ENCODE peak calls at places on chromosome 7, in eight cellular contexts. P is psoas muscle, X is colonic mucosa, Q is lower lobe of right lung, Y is PC-9, V is left lung, D is HCT116, E is mammary epithelial cell. F is an unnamed sample. For H3K4me1, the result is how much of the 10 kb centered on the place peaks cover.

GRCh38 chr7:100983451-100984187 is 14.3 kb downstream of the MUC12 start:
- DNase-seq in P (no peak), X (peak), Q (peak), Y (no peak), V (no peak), D (peak), E (peak), F (no peak)

GRCh38 chr7:48875300-48875916 is 48.9 kb upstream of the CDC14C start:
- DNase-seq in P (peak), X (peak), Q (peak), Y (peak), V (peak), D (no peak), E (peak), F (no peak)

GRCh38 chr7:116216956-116217570 is 6.7 kb downstream of the TES start:
- DNase-seq in P (no peak), X (no peak), Q (no peak), Y (no peak), V (no peak), D (no peak), E (no peak), F (no peak)

GRCh38 chr7:118918556-118918955 is 694.1 kb downstream of the ANKRD7 start:
- DNase-seq in P (no peak), X (no peak), Q (no peak), Y (no peak), V (no peak), D (peak), E (peak), F (no peak)

GRCh38 chr7:67484244-67484751 is 487.7 kb downstream of the TYW1 start:
- DNase-seq in P (peak), X (peak), Q (no peak), Y (peak), V (no peak), D (peak), E (peak), F (no peak)

GRCh38 chr7:102451371-102452054 is 13.2 kb downstream of the ALKBH4 start:
- DNase-seq in P (no peak), X (no peak), Q (no peak), Y (no peak), V (no peak), D (no peak), E (peak), F (no peak)

GRCh38 chr7:38318803-38319416 is 45.5 kb upstream of the TARP start:
- DNase-seq in P (no peak), X (no peak), Q (no peak), Y (peak), V (no peak), D (peak), E (peak), F (no peak)

GRCh38 chr7:4661871-4662270 is 20.2 kb upstream of the FOXK1 start:
- DNase-seq in P (no peak), X (no peak), Q (no peak), Y (no peak), V (no peak), D (no peak), E (no peak), F (no peak)

GRCh38 chr7:30396379-30396778 is 82.2 kb downstream of the NOD1 start:
- DNase-seq in P (no peak), X (no peak), Q (no peak), Y (no peak), V (no peak), D (no peak), E (no peak), F (no peak)

GRCh38 chr7:150755473-150756099 is 18.4 kb downstream of the GIMAP5 start:
- DNase-seq in P (no peak), X (no peak), Q (no peak), Y (no peak), V (no peak), D (no peak), E (peak), F (no peak)

GRCh38 chr7:127251458-127252379 is 1.0 kb downstream of the GRM8 start:
- DNase-seq in P (peak), X (peak), Q (no peak), Y (no peak), V (peak), D (no peak), E (peak), F (no peak)

GRCh38 chr7:73811760-73812168 is 19.0 kb upstream of the CLDN4 start:
- DNase-seq in P (peak), X (peak), Q (peak), Y (peak), V (peak), D (no peak), E (peak), F (peak)

GRCh38 chr7:16431646-16432424 is 10.5 kb upstream of the CRPPA start:
- DNase-seq in P (no peak), X (peak), Q (no peak), Y (no peak), V (no peak), D (peak), E (peak), F (no peak)

GRCh38 chr7:116674508-116675173 is 2.6 kb downstream of the MET start:
- DNase-seq in P (no peak), X (no peak), Q (no peak), Y (peak), V (no peak), D (no peak), E (peak), F (no peak)

GRCh38 chr7:2754912-2755311 is 66.9 kb downstream of the AMZ1 start:
- DNase-seq in P (no peak), X (no peak), Q (no peak), Y (no peak), V (peak), D (no peak), E (no peak), F (no peak)

GRCh38 chr7:118306771-118307170 is 82.3 kb downstream of the ANKRD7 start:
- DNase-seq in P (no peak), X (no peak), Q (no peak), Y (no peak), V (no peak), D (no peak), E (no peak), F (no peak)

GRCh38 chr7:143934526-143935340 is at the start of gene OR2F2:
- DNase-seq in P (no peak), X (no peak), Q (no peak), Y (no peak), V (no peak), D (no peak), E (no peak), F (no peak)

GRCh38 chr7:94510582-94511456 is 1.2 kb downstream of the CASD1 start:
- DNase-seq in P (peak), X (peak), Q (peak), Y (peak), V (no peak), D (no peak), E (peak), F (no peak)

GRCh38 chr7:131844380-131844779 is 288.0 kb upstream of the PODXL start:
- DNase-seq in P (no peak), X (no peak), Q (no peak), Y (no peak), V (no peak), D (no peak), E (no peak), F (no peak)

GRCh38 chr7:132191418-132191817 is 384.9 kb downstream of the PLXNA4 start:
- DNase-seq in P (no peak), X (no peak), Q (no peak), Y (no peak), V (no peak), D (no peak), E (no peak), F (no peak)

GRCh38 chr7:44959433-44959951 is 19.3 kb downstream of the MYO1G start:
- DNase-seq in P (no peak), X (no peak), Q (no peak), Y (peak), V (no peak), D (no peak), E (peak), F (peak)

GRCh38 chr7:28346972-28347371 is 65.3 kb upstream of the CREB5 start:
- DNase-seq in P (no peak), X (no peak), Q (no peak), Y (no peak), V (no peak), D (no peak), E (no peak), F (no peak)

GRCh38 chr7:34570300-34570699 is 87.7 kb upstream of the NPSR1 start:
- DNase-seq in P (no peak), X (no peak), Q (no peak), Y (no peak), V (no peak), D (no peak), E (no peak), F (no peak)

DNA sequence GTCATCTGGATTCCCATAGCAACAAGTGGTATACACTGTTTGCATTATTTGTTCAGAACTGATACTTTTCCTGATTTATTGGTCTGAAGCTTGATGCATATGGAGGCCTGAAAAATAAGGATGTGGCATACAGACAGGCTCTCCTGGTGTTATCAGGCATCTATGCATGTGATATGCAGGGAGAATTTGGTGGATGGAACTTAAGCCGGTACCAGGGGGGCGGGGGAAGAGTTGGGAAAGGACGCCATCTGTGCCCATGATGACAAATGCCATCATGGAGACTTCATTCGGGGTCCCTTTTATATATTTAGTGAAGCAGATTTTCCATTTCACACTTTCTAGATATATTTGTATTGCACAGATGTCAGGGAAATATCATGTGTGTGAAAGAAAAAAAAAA is 5.4 kb downstream of the HECW1 start:
- DNase-seq in P (no peak), X (no peak), Q (no peak), Y (no peak), V (no peak), D (no peak), E (no peak), F (no peak)
- H3K4me3 ChIP-seq in P (no peak), X (no peak), Q (no peak), Y (no peak), V (no peak), D (no peak), E (no peak), F (no peak)

DNA sequence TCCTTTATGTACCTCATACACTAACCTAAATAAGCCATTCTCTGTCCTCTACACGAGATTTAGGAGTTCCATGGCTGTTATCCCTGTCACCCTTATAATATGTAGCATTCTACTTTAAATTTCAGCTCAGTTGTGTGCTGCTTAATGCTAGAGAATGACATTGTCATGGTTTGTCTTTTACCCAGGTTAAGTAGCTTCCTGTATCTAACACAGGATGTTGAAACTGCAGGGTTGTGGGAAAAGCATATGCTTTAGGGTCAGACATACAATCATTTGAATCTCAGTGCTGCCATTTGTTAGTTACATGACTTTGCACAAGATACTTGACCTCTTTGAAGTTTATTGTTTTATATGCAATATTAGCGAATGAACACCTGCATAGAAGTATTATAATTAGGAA is 235.1 kb upstream of the CACNA2D1 start:
- DNase-seq in P (no peak), X (no peak), Q (no peak), Y (no peak), V (no peak), D (no peak), E (no peak), F (no peak)
- H3K27ac ChIP-seq in P (no peak), X (no peak), Q (no peak), Y (no peak), V (no peak), D (no peak), E (no peak), F (no peak)

GRCh38 chr7:27201231-27202017 is 1.5 kb upstream of the HOXA13 start:
- DNase-seq in P (no peak), X (peak), Q (no peak), Y (no peak), V (no peak), D (no peak), E (no peak), F (no peak)

GRCh38 chr7:27202018-27202740 is 2.3 kb upstream of the HOXA13 start:
- DNase-seq in P (no peak), X (peak), Q (no peak), Y (no peak), V (peak), D (no peak), E (no peak), F (no peak)

GRCh38 chr7:27198871-27199801 is 755 bp downstream of the HOXA13 start:
- DNase-seq in P (no peak), X (peak), Q (no peak), Y (peak), V (peak), D (no peak), E (peak), F (no peak)

GRCh38 chr7:27199820-27200760 is at the start of gene HOXA13:
- DNase-seq in P (no peak), X (peak), Q (no peak), Y (peak), V (peak), D (peak), E (peak), F (peak)

DNA sequence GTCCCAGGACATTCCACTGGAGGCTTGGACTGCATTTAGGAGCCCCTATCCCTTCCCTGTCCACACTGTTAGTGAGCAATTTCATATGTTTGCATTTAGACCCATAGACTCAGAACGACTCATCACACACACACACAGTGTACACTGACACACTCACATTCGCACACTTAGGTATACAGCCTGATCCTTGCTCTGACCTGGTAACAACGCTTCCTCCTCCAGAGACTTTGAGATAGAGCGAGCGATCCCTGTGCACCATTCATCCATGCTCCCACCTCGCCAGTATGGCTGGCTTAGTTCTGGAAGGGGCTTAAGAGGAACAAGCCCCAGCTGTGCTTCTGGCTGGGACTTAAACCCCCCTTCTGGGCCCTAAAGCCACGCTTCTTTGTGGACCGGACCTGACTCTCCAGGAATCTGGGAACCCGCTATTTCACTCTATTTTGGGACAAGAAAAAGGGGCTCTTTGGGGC is 905 bp upstream of the HOXA13 start:
- DNase-seq in P (no peak), X (peak), Q (no peak), Y (no peak), V (no peak), D (no peak), E (peak), F (no peak)
- H3K4me1 ChIP-seq in P (under half), X (under half), Q (under half), Y (under half), V (under half), D (under half), E (under half), F (under half)

GRCh38 chr7:47537716-47538640 is 43.9 kb downstream of the TNS3 start:
- DNase-seq in P (no peak), X (no peak), Q (no peak), Y (no peak), V (peak), D (no peak), E (no peak), F (no peak)

GRCh38 chr7:47535033-47535703 is 46.7 kb downstream of the TNS3 start:
- DNase-seq in P (no peak), X (no peak), Q (no peak), Y (no peak), V (peak), D (no peak), E (no peak), F (no peak)

GRCh38 chr7:47538846-47539311 is 43.0 kb downstream of the TNS3 start:
- DNase-seq in P (no peak), X (no peak), Q (no peak), Y (no peak), V (peak), D (no peak), E (no peak), F (no peak)

GRCh38 chr7:47535704-47536628 is 45.9 kb downstream of the TNS3 start:
- DNase-seq in P (no peak), X (no peak), Q (no peak), Y (no peak), V (peak), D (no peak), E (no peak), F (no peak)

DNA sequence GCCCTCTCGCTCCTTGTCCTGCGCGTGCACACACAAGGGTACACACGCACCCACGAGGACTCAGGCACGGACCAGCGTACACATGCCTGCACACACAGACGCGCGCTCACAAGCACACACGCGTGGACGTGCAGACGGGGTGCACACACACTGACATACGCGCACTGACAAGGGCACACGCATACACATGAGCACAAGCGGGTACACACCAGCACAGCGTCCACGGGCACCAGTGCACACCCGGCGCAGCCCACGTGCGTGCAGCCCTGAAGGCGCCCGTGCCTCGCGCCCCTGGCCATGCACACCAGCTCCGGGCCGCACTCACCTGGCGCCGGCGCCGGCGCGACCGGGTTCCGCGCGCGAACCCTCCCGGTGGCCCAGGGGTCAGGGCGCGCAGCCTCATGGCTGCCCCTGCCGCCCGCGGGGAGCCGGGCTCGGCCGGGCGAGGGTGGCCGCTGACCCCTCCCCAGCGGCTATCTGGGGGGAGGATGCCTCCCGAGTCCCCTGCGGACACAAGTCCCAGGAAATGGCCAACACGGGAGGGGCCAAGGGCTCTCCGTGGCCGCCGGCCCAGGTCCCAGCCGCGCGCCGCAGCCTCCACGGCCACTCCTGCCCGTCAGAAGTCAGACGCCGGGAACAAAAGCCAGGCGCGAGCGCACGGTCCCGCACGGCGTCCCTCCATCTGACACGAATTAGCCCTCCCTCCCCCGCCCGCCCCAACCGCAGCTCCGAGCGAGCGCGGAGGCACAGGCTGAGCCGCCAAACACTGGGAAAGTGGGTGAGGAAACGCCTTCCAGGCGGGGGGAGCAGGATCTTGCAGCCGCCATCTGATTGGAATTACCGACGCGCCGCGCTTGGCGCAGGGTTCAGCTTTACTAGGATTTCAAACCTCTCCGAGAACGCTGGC is 45.0 kb downstream of the TNS3 start:
- DNase-seq in P (peak), X (peak), Q (peak), Y (no peak), V (peak), D (no peak), E (no peak), F (no peak)
- H3K4me3 ChIP-seq in P (peak), X (peak), Q (peak), Y (no peak), V (peak), D (no peak), E (peak), F (peak)

GRCh38 chr7:133196872-133197612 is 55.8 kb upstream of the EXOC4 start:
- DNase-seq in P (no peak), X (no peak), Q (no peak), Y (no peak), V (no peak), D (no peak), E (no peak), F (no peak)
- H3K27ac ChIP-seq in P (no peak), X (no peak), Q (no peak), Y (no peak), V (no peak), D (no peak), E (no peak), F (no peak)

DNA sequence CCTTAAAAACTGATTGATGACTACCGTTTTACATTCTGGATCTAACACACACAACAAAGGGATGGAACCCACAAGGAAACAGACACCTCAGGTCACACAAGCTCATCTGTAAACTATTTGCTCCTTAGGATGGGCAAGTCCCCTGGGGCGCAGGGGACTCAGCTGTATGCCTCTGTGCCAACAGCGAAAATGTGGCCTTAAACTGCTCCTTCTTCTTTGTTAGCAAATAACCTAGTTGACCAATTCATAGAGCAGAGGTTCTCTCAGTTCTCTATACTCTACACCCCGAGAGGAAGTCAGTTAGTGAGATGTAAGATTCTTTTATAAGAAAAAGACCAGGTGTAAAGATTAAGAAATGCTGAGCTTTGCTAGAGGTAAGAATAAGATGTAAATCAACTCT is 181.9 kb upstream of the PRSS58 start:
- DNase-seq in P (no peak), X (no peak), Q (no peak), Y (no peak), V (no peak), D (no peak), E (no peak), F (no peak)
- H3K4me1 ChIP-seq in P (under half), X (under half), Q (under half), Y (under half), V (under half), D (under half), E (under half), F (under half)